ENCODE peak calls at places on chromosome 1, in eight cellular contexts. V is tibial artery, E is ovary, U is esophagus squamous epithelium, P is astrocyte of the spinal cord, K is lung, L is fibroblast of pulmonary artery, Z is left ventricle myocardium inferior. Y is an unnamed sample.

GRCh38 chr1:59171788-59172187 is 125.1 kb upstream of the FGGY start:
- DNase-seq in V (no peak), E (no peak), U (no peak), P (no peak), K (no peak), L (no peak), Z (no peak), Y (no peak)

GRCh38 chr1:154404511-154404931 is 622 bp upstream of the IL6R start:
- DNase-seq in V (peak), E (no peak), U (no peak), P (no peak), K (no peak), L (no peak), Z (no peak), Y (no peak)

GRCh38 chr1:28553229-28553930 is 495 bp downstream of the TRNAU1AP start:
- DNase-seq in V (peak), E (peak), U (no peak), P (peak), K (no peak), L (peak), Z (peak), Y (no peak)

GRCh38 chr1:184061396-184062003 is 10.0 kb downstream of the TSEN15 start:
- DNase-seq in V (no peak), E (no peak), U (no peak), P (peak), K (no peak), L (peak), Z (no peak), Y (no peak)

GRCh38 chr1:21623411-21623961 is 45.7 kb downstream of the RAP1GAP start:
- DNase-seq in V (no peak), E (no peak), U (no peak), P (no peak), K (peak), L (no peak), Z (no peak), Y (no peak)

GRCh38 chr1:46687095-46687659 is 15.5 kb downstream of the TEX38 start:
- DNase-seq in V (peak), E (peak), U (no peak), P (peak), K (peak), L (peak), Z (peak), Y (no peak)

GRCh38 chr1:91725961-91726704 is 159.8 kb downstream of the TGFBR3 start:
- DNase-seq in V (peak), E (peak), U (no peak), P (peak), K (no peak), L (peak), Z (no peak), Y (no peak)

GRCh38 chr1:38546630-38547029 is 312.9 kb downstream of the RRAGC start:
- DNase-seq in V (no peak), E (no peak), U (no peak), P (no peak), K (no peak), L (no peak), Z (no peak), Y (no peak)

GRCh38 chr1:235415008-235415904 is 48.0 kb downstream of the TBCE start:
- DNase-seq in V (peak), E (peak), U (no peak), P (peak), K (peak), L (peak), Z (peak), Y (peak)

GRCh38 chr1:36303244-36303643 is 2.9 kb upstream of the SH3D21 start:
- DNase-seq in V (no peak), E (no peak), U (no peak), P (no peak), K (no peak), L (no peak), Z (no peak), Y (no peak)

GRCh38 chr1:15016526-15016925 is 137.0 kb upstream of the TMEM51 start:
- DNase-seq in V (no peak), E (no peak), U (no peak), P (no peak), K (no peak), L (no peak), Z (no peak), Y (no peak)

GRCh38 chr1:201740609-201741231 is 88.2 kb upstream of the IPO9 start:
- DNase-seq in V (no peak), E (no peak), U (no peak), P (no peak), K (no peak), L (no peak), Z (no peak), Y (no peak)

GRCh38 chr1:6298940-6299465 is 38.1 kb upstream of the GPR153 start:
- DNase-seq in V (no peak), E (no peak), U (no peak), P (no peak), K (no peak), L (no peak), Z (no peak), Y (no peak)

GRCh38 chr1:31505884-31506497 is 70.3 kb upstream of the TINAGL1 start:
- DNase-seq in V (no peak), E (no peak), U (no peak), P (peak), K (no peak), L (peak), Z (no peak), Y (no peak)

GRCh38 chr1:182357177-182357576 is 34.4 kb downstream of the GLUL start:
- DNase-seq in V (no peak), E (no peak), U (no peak), P (no peak), K (no peak), L (no peak), Z (no peak), Y (no peak)

GRCh38 chr1:22281521-22282241 is 138.8 kb upstream of the WNT4 start:
- DNase-seq in V (peak), E (no peak), U (no peak), P (no peak), K (no peak), L (no peak), Z (no peak), Y (no peak)

GRCh38 chr1:7719468-7720104 is 51.5 kb upstream of the VAMP3 start:
- DNase-seq in V (no peak), E (no peak), U (no peak), P (no peak), K (no peak), L (no peak), Z (peak), Y (no peak)

GRCh38 chr1:55244476-55245109 is 29.4 kb upstream of the USP24 start:
- DNase-seq in V (no peak), E (no peak), U (no peak), P (no peak), K (no peak), L (peak), Z (no peak), Y (no peak)

GRCh38 chr1:228363686-228364067 is 43.0 kb downstream of the TRIM11 start:
- DNase-seq in V (no peak), E (peak), U (no peak), P (no peak), K (no peak), L (no peak), Z (peak), Y (no peak)

GRCh38 chr1:240170245-240170644 is 78.6 kb downstream of the FMN2 start:
- DNase-seq in V (no peak), E (no peak), U (no peak), P (no peak), K (no peak), L (no peak), Z (no peak), Y (no peak)

GRCh38 chr1:214438530-214438929 is 112.9 kb downstream of the PTPN14 start:
- DNase-seq in V (no peak), E (no peak), U (no peak), P (no peak), K (no peak), L (no peak), Z (no peak), Y (no peak)

GRCh38 chr1:209850342-209850979 is 22.7 kb downstream of the UTP25 start:
- DNase-seq in V (no peak), E (no peak), U (no peak), P (peak), K (no peak), L (peak), Z (peak), Y (no peak)

GRCh38 chr1:229717774-229718173 is 91.7 kb downstream of the URB2 start:
- DNase-seq in V (no peak), E (no peak), U (no peak), P (no peak), K (no peak), L (no peak), Z (no peak), Y (no peak)

GRCh38 chr1:218686258-218686657 is 341.1 kb downstream of the TGFB2 start:
- DNase-seq in V (no peak), E (no peak), U (no peak), P (peak), K (no peak), L (peak), Z (no peak), Y (no peak)

GRCh38 chr1:151520359-151520758 is 9.2 kb downstream of the CGN start:
- DNase-seq in V (no peak), E (peak), U (no peak), P (no peak), K (no peak), L (no peak), Z (no peak), Y (no peak)

GRCh38 chr1:3571263-3571662 is 40.0 kb downstream of the MEGF6 start:
- DNase-seq in V (no peak), E (no peak), U (no peak), P (no peak), K (no peak), L (no peak), Z (no peak), Y (no peak)

GRCh38 chr1:5748286-5749225 is 243.7 kb downstream of the NPHP4 start:
- DNase-seq in V (peak), E (no peak), U (no peak), P (no peak), K (no peak), L (no peak), Z (no peak), Y (no peak)

GRCh38 chr1:231241751-231242150 is 739 bp downstream of the GNPAT start:
- DNase-seq in V (no peak), E (no peak), U (no peak), P (no peak), K (no peak), L (no peak), Z (no peak), Y (no peak)

GRCh38 chr1:203366476-203366875 is 15.6 kb upstream of the FMOD start:
- DNase-seq in V (no peak), E (peak), U (no peak), P (no peak), K (no peak), L (no peak), Z (no peak), Y (no peak)

GRCh38 chr1:154607084-154607747 is 770 bp downstream of the ADAR start:
- DNase-seq in V (no peak), E (peak), U (no peak), P (peak), K (no peak), L (peak), Z (no peak), Y (no peak)

GRCh38 chr1:156862602-156863599 is 2.2 kb downstream of the NTRK1 start:
- DNase-seq in V (no peak), E (no peak), U (no peak), P (no peak), K (no peak), L (no peak), Z (no peak), Y (no peak)

GRCh38 chr1:234408757-234409156 is 35.5 kb downstream of the COA6 start:
- DNase-seq in V (no peak), E (no peak), U (no peak), P (no peak), K (no peak), L (no peak), Z (no peak), Y (no peak)

GRCh38 chr1:46184920-46185658 is 8.8 kb upstream of the P3R3URF start:
- DNase-seq in V (no peak), E (no peak), U (no peak), P (no peak), K (no peak), L (no peak), Z (no peak), Y (no peak)

GRCh38 chr1:54547601-54548388 is at the start of gene ACOT11:
- DNase-seq in V (peak), E (peak), U (no peak), P (peak), K (peak), L (peak), Z (peak), Y (no peak)

GRCh38 chr1:179876289-179876715 is 1.3 kb downstream of the TOR1AIP2 start:
- DNase-seq in V (no peak), E (no peak), U (no peak), P (peak), K (peak), L (peak), Z (no peak), Y (no peak)

GRCh38 chr1:212651521-212651920 is 43.0 kb downstream of the ATF3 start:
- DNase-seq in V (no peak), E (no peak), U (no peak), P (no peak), K (no peak), L (no peak), Z (no peak), Y (no peak)

DNA sequence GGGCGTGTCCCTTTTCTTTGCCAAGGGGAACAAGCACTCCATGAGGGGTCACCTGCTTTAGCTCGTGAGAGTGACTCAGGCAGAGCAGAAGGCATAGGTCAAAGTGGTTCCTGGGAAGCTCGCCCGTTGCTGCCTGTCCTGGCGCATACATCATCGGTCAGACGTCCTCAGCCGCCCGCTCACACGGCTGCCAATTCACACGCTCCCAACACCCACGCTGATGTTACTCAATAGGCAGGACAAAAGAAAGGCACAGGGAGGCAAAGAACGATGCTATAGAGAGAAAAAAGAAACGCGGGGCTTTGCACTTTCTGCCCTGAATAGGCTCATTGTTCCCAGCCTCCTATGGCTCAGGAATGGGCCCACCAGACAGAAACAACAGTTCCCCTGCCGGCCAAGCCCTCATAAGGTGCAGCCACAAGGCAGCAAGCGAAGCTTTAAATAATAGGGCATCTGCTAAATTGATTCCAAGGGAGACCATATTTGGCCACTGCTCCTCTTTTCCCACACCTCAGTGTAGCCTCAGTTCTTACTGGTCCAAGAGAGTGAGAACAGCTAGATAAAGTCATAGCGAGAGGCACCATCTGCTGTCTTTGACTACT is 38.7 kb downstream of the VTCN1 start:
- DNase-seq in V (no peak), E (no peak), U (no peak), P (peak), K (peak), L (peak), Z (peak), Y (no peak)
- H3K4me3 ChIP-seq in V (no peak), E (no peak), U (no peak), P (no peak), K (no peak), L (no peak), Z (no peak), Y (no peak)

DNA sequence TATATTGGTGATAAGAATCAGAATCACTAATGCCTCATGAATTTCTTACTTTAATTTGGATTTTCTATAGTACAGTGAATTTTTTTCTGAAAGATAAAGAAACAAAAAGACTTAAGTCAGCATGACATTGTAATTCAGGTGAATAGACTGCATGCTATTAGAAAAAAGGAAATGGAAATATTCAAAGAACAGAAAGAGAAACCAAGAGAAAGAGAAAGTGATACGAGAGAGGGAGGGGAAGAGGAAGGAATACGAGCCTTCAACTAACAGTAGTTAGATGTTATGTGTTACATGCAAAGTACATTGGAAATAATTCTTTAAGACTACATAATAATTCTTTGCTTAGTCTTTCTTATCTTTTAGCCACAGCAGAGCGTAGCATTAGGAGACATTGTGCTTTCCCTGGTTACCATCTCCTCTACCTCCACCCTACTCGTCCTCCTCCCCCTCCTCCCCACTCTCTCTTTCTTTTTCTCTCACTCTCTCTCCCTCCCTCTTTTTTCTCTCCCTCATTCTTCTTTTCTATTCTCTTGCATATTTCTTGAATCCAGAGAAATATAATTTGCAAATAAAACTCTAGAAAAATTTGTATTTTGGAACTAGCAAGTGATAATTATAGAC is 46.4 kb upstream of the ADGRL4 start:
- DNase-seq in V (no peak), E (no peak), U (no peak), P (no peak), K (no peak), L (no peak), Z (no peak), Y (no peak)
- H3K4me3 ChIP-seq in V (peak), E (no peak), U (peak), P (no peak), K (no peak), L (peak), Z (peak), Y (no peak)

GRCh38 chr1:243917863-243918565 is 68.0 kb upstream of the AKT3 start:
- DNase-seq in V (no peak), E (peak), U (no peak), P (peak), K (no peak), L (peak), Z (peak), Y (no peak)
- H3K4me3 ChIP-seq in V (peak), E (peak), U (peak), P (peak), K (no peak), L (peak), Z (peak), Y (peak)

GRCh38 chr1:44338136-44338535 is 16.9 kb downstream of the ERI3 start:
- DNase-seq in V (no peak), E (no peak), U (no peak), P (no peak), K (no peak), L (no peak), Z (no peak), Y (no peak)
- H3K4me3 ChIP-seq in V (no peak), E (no peak), U (no peak), P (no peak), K (no peak), L (no peak), Z (no peak), Y (no peak)

GRCh38 chr1:211377539-211378461 is 51.2 kb downstream of the TRAF5 start:
- DNase-seq in V (no peak), E (no peak), U (no peak), P (no peak), K (no peak), L (no peak), Z (no peak), Y (no peak)
- H3K4me3 ChIP-seq in V (no peak), E (no peak), U (no peak), P (no peak), K (no peak), L (no peak), Z (no peak), Y (no peak)

GRCh38 chr1:144551543-144552424 is 40.9 kb upstream of the PPIAL4F start:
- DNase-seq in V (peak), E (peak), U (no peak), P (peak), K (peak), L (peak), Z (peak), Y (peak)

GRCh38 chr1:144551107-144551542 is 41.6 kb upstream of the PPIAL4F start:
- DNase-seq in V (no peak), E (no peak), U (no peak), P (no peak), K (no peak), L (no peak), Z (no peak), Y (no peak)
- H3K4me3 ChIP-seq in V (peak), E (peak), U (peak), P (peak), K (no peak), L (peak), Z (peak), Y (peak)

GRCh38 chr1:16017076-16017460 is 775 bp downstream of the HSPB7 start:
- DNase-seq in V (no peak), E (no peak), U (no peak), P (no peak), K (no peak), L (no peak), Z (no peak), Y (no peak)
- H3K4me3 ChIP-seq in V (peak), E (peak), U (peak), P (no peak), K (no peak), L (no peak), Z (peak), Y (no peak)

GRCh38 chr1:24921938-24922662 is 8.0 kb downstream of the RUNX3 start:
- DNase-seq in V (no peak), E (no peak), U (no peak), P (no peak), K (no peak), L (no peak), Z (no peak), Y (no peak)

GRCh38 chr1:24918995-24919605 is 11.0 kb downstream of the RUNX3 start:
- DNase-seq in V (no peak), E (no peak), U (no peak), P (no peak), K (no peak), L (no peak), Z (no peak), Y (no peak)

GRCh38 chr1:24917327-24918074 is 12.6 kb downstream of the RUNX3 start:
- DNase-seq in V (no peak), E (no peak), U (no peak), P (no peak), K (no peak), L (no peak), Z (no peak), Y (no peak)

GRCh38 chr1:24918370-24918769 is 11.7 kb downstream of the RUNX3 start:
- DNase-seq in V (no peak), E (no peak), U (no peak), P (no peak), K (no peak), L (no peak), Z (no peak), Y (no peak)

DNA sequence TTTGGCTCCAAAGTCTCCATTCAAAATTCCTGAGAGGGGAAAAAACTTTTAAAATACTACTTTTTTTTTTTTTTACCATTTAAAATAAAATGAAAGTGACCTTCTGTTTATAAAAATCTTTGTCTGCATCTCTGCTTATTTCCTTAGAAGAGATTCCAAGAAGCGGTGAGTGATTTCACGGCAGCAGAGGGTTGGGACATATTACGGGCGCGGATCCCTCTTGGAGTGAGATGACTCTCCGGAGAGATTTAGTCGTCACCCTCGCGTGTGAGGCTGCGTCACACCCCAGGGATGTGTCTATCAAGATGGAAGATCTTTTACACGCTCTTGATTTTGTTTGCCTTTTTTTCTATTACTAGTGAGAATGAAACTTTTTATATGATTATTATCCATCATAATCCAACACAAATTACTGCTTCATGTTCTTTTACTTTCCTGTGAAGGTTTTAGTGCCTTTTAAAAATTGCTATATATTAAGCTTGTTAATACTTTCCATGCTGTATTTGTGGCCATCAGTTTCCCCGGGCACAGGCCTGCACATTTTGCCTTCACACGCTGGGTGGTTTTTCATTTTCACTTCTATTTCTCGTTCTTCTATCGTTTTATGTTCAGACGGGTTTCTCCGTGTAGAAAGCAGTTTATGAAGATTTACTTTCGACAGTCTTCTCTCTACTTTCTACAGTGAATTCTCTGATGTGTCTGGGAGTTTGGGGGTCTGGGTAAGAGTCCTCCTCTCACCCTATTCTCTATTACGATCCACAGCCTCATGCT is 9.7 kb downstream of the RUNX3 start:
- DNase-seq in V (peak), E (peak), U (no peak), P (no peak), K (no peak), L (peak), Z (no peak), Y (no peak)
- H3K4me3 ChIP-seq in V (peak), E (no peak), U (no peak), P (no peak), K (no peak), L (no peak), Z (no peak), Y (no peak)